ENCODE peak calls at places on chromosomes 16 and 17, in ten cellular contexts. A is H9, E is mesendoderm, G is neural progenitor cell, D is IMR-90, U is H1, S is neuronal stem cell, L is endothelial cell of umbilical vein, R is mesenchymal stem cell, Y is fibroblast of lung. T is an unnamed sample.

GRCh38 chr17:27603870-27604794 is 26.9 kb upstream of the LGALS9 start:
- DNase-seq in G (no peak), Y (no peak), L (no peak), U (no peak), R (no peak), A (no peak), D (no peak), E (no peak), S (no peak), T (peak; percentile 51)

GRCh38 chr16:19128454-19129210 is 14.9 kb downstream of the ITPRIPL2 start:
- DNase-seq in A (no peak), U (no peak), L (no peak), G (no peak), R (no peak), D (no peak), Y (no peak), S (no peak), E (peak; percentile 66), T (no peak)

GRCh38 chr16:16033208-16033717 is 83.8 kb downstream of the ABCC1 start:
- DNase-seq in U (no peak), E (no peak), D (no peak), R (no peak), A (no peak), Y (no peak), L (no peak), G (no peak), S (no peak), T (no peak)

GRCh38 chr17:4631431-4631830 is 10.0 kb downstream of the ALOX15 start:
- DNase-seq in L (no peak), R (no peak), Y (no peak), S (no peak), U (no peak), G (no peak), E (no peak), D (no peak), A (no peak), T (no peak)

GRCh38 chr16:1078579-1079021 is 6.1 kb downstream of the SSTR5 start:
- DNase-seq in D (peak; percentile 54), Y (peak; percentile 6), U (no peak), R (no peak), A (no peak), G (no peak), E (no peak), L (peak; percentile 95), S (no peak), T (peak; percentile 92)

GRCh38 chr16:56311208-56312027 is 113.9 kb downstream of the AMFR start:
- DNase-seq in L (no peak), R (no peak), E (peak; percentile 14), A (no peak), D (no peak), G (no peak), U (no peak), Y (no peak), S (no peak), T (peak; percentile 72)

GRCh38 chr17:31535581-31535981 is 144.1 kb downstream of the RAB11FIP4 start:
- DNase-seq in S (no peak), U (no peak), D (no peak), L (no peak), A (peak; percentile 30), G (no peak), R (no peak), E (no peak), Y (no peak), T (peak; percentile 46)

GRCh38 chr17:20059728-20060188 is 50.6 kb downstream of the SPECC1 start:
- DNase-seq in L (no peak), A (no peak), G (no peak), S (no peak), D (peak; percentile 23), Y (peak; percentile 11), U (no peak), E (no peak), R (peak; percentile 26), T (no peak)

GRCh38 chr16:3879258-3879886 is 1.1 kb downstream of the CREBBP start:
- DNase-seq in U (no peak), A (peak; percentile 32), R (peak; percentile 54), E (no peak), Y (no peak), G (peak; percentile 54), L (no peak), D (no peak), S (no peak), T (peak; percentile 83)

GRCh38 chr17:65190467-65191095 is 53.4 kb downstream of the RGS9 start:
- DNase-seq in D (peak; percentile 89), S (no peak), Y (peak; percentile 30), E (no peak), U (no peak), G (no peak), L (no peak), R (peak; percentile 67), A (no peak), T (no peak)

GRCh38 chr17:57995076-57995956 is 7.3 kb upstream of the VEZF1 start:
- DNase-seq in S (peak; percentile 58), E (peak; percentile 91), L (peak; percentile 82), Y (peak; percentile 84), U (no peak), G (peak; percentile 82), R (peak; percentile 88), A (peak; percentile 84), D (peak; percentile 81), T (no peak)

GRCh38 chr17:348692-349425 is 3.7 kb downstream of the RPH3AL start:
- DNase-seq in A (peak; percentile 29), L (peak; percentile 59), Y (no peak), R (peak; percentile 66), S (no peak), E (no peak), U (no peak), G (peak; percentile 47), D (no peak), T (peak; percentile 81)

GRCh38 chr16:2150418-2151187 is 2.2 kb downstream of the RAB26 start:
- DNase-seq in A (peak; percentile 89), D (peak; percentile 28), S (no peak), E (peak; percentile 94), U (peak; percentile 83), G (peak; percentile 44), R (peak; percentile 31), Y (peak; percentile 56), L (no peak), T (peak; percentile 73)
- H3K4me1 ChIP-seq in A (peaks cover 3% of the 10 kb centered on the region), D (peaks cover 40% of the 10 kb centered on the region), S (peaks cover 18% of the 10 kb centered on the region), E (peaks cover 8% of the 10 kb centered on the region), U (peaks cover 3% of the 10 kb centered on the region), G (peaks cover 49% of the 10 kb centered on the region), R (peaks cover 60% of the 10 kb centered on the region), Y (peaks cover 37% of the 10 kb centered on the region), L (peaks cover 28% of the 10 kb centered on the region), T (peaks cover 13% of the 10 kb centered on the region)

GRCh38 chr16:88064889-88065746 is 113.9 kb downstream of the BANP start:
- DNase-seq in L (no peak), G (no peak), E (no peak), A (no peak), Y (no peak), D (no peak), R (no peak), U (no peak), S (no peak), T (peak; percentile 43)
- H3K9ac ChIP-seq in L (no peak overlapping the region), G (no peak overlapping the region), E (no peak overlapping the region), A (no peak overlapping the region), Y (no peak overlapping the region), D (no peak overlapping the region), R (peak overlapping the region; percentile 72), U (no peak overlapping the region), S (no peak overlapping the region), T (no peak overlapping the region)

GRCh38 chr17:18322522-18322921 is 7.4 kb downstream of the SMCR8 start:
- DNase-seq in S (no peak), E (no peak), D (no peak), G (no peak), R (no peak), Y (no peak), U (no peak), L (no peak), A (no peak), T (peak; percentile 63)

GRCh38 chr17:18320301-18320700 is 5.2 kb downstream of the SMCR8 start:
- DNase-seq in U (no peak), S (no peak), G (no peak), Y (no peak), E (no peak), R (no peak), A (no peak), D (no peak), L (no peak), T (peak; percentile 53)

GRCh38 chr17:18323007-18323406 is 7.9 kb downstream of the SMCR8 start:
- DNase-seq in G (no peak), Y (no peak), S (no peak), U (no peak), D (peak; percentile 21), R (no peak), L (no peak), E (no peak), A (no peak), T (peak; percentile 37)

GRCh38 chr17:18319604-18320256 is 4.6 kb downstream of the SMCR8 start:
- DNase-seq in Y (peak; percentile 74), S (no peak), G (peak; percentile 80), A (peak; percentile 73), U (no peak), L (peak; percentile 37), D (peak; percentile 68), E (peak; percentile 83), R (peak; percentile 71), T (peak; percentile 52)

DNA sequence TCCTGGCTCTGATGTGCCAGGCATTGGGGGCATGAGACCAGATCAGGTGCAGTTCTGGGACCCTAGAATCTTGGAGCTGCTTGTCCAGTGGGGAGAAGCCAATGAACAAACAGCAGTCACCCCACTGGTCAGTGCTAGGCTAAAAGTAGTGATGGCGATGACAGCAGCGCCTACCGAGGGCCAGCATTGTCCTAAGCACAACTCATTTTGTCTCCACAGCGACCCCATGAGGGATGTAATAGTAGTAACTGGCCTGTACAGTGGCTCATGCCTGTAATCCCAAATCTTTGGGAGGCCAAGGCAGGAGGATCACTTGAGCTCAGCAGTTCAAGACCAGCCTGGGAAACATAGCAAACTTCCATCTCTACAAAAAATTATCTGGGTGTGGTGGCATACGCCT is 6.2 kb downstream of the SMCR8 start:
- DNase-seq in G (peak; percentile 51), U (no peak), D (no peak), L (no peak), S (no peak), R (peak; percentile 24), E (peak; percentile 67), A (peak; percentile 68), Y (peak; percentile 9), T (peak; percentile 31)
- H3K4me1 ChIP-seq in G (no peaks in the 10 kb centered on the region), U (no peaks in the 10 kb centered on the region), D (peaks cover 6% of the 10 kb centered on the region), L (peaks cover 11% of the 10 kb centered on the region), S (peaks cover 4% of the 10 kb centered on the region), R (peaks cover 33% of the 10 kb centered on the region), E (no peaks in the 10 kb centered on the region), A (no peaks in the 10 kb centered on the region), Y (peaks cover 3% of the 10 kb centered on the region), T (peaks cover 25% of the 10 kb centered on the region)

GRCh38 chr16:21277045-21277926 is 804 bp downstream of the CRYM start:
- DNase-seq in G (no peak), S (no peak), E (no peak), R (no peak), L (no peak), U (peak; percentile 40), A (no peak), Y (no peak), D (no peak), T (no peak)
- H3K9ac ChIP-seq in G (no peak overlapping the region), S (no peak overlapping the region), E (no peak overlapping the region), R (peak overlapping the region; percentile 75), L (no peak overlapping the region), U (no peak overlapping the region), A (no peak overlapping the region), Y (no peak overlapping the region), D (no peak overlapping the region), T (peak overlapping the region; percentile 74)

GRCh38 chr17:33207231-33207630 is 85.9 kb downstream of the ASIC2 start:
- DNase-seq in A (peak; percentile 8), E (no peak), U (no peak), L (no peak), R (no peak), Y (no peak), G (no peak), S (no peak), D (no peak), T (no peak)
- H3K4me1 ChIP-seq in A (no peaks in the 10 kb centered on the region), E (no peaks in the 10 kb centered on the region), U (no peaks in the 10 kb centered on the region), L (no peaks in the 10 kb centered on the region), R (peaks cover 5% of the 10 kb centered on the region), Y (no peaks in the 10 kb centered on the region), G (peaks cover 12% of the 10 kb centered on the region), S (no peaks in the 10 kb centered on the region), D (no peaks in the 10 kb centered on the region), T (no peaks in the 10 kb centered on the region)

T was measured in kidney.